ENCODE peak calls at places on chromosomes 11 and 22, in five cellular contexts. S, C, V, E and W are unnamed samples.

GRCh38 chr11:57805780-57806179 is 44.2 kb downstream of the CTNND1 start:
- DNase-seq in S (peak; percentile 50), C (no peak), V (no peak), E (no peak), W (no peak)

GRCh38 chr22:21632237-21632895 is at the start of gene CCDC116:
- DNase-seq in S (no peak), C (peak; percentile 88), V (no peak), E (peak; percentile 33), W (peak; percentile 48)

GRCh38 chr11:74683279-74683871 is 47.9 kb downstream of the CHRDL2 start:
- DNase-seq in S (no peak), C (peak; percentile 69), V (no peak), E (peak; percentile 29), W (peak; percentile 50)

GRCh38 chr11:1127664-1128162 is 30.0 kb upstream of the MUC5AC start:
- DNase-seq in S (no peak), C (no peak), V (no peak), E (no peak), W (no peak)

GRCh38 chr11:35009191-35009940 is 92.9 kb downstream of the PDHX start:
- DNase-seq in S (peak; percentile 85), C (no peak), V (no peak), E (no peak), W (no peak)

GRCh38 chr11:69472053-69472765 is 9.3 kb upstream of the LINC01488 start:
- DNase-seq in S (no peak), C (peak; percentile 70), V (no peak), E (no peak), W (no peak)

GRCh38 chr11:31824791-31825452 is 13.8 kb upstream of the PAX6 start:
- DNase-seq in S (no peak), C (no peak), V (no peak), E (no peak), W (no peak)

GRCh38 chr11:69670158-69670845 is 4.9 kb downstream of the LTO1 start:
- DNase-seq in S (peak; percentile 80), C (peak; percentile 89), V (no peak), E (peak; percentile 85), W (peak; percentile 65)

GRCh38 chr22:30763815-30764686 is 69.4 kb downstream of the OSBP2 start:
- DNase-seq in S (peak; percentile 74), C (no peak), V (no peak), E (peak; percentile 52), W (peak; percentile 69)

GRCh38 chr11:90423378-90423777 is 200.5 kb upstream of the CHORDC1 start:
- DNase-seq in S (no peak), C (no peak), V (no peak), E (no peak), W (no peak)

GRCh38 chr11:355581-356458 is 13.5 kb upstream of the B4GALNT4 start:
- DNase-seq in S (peak; percentile 90), C (peak; percentile 98), V (peak; percentile 65), E (peak; percentile 93), W (peak; percentile 83)

GRCh38 chr22:43148581-43148980 is 2.8 kb upstream of the TSPO start:
- DNase-seq in S (no peak), C (peak; percentile 88), V (no peak), E (no peak), W (no peak)

GRCh38 chr22:49448546-49448945 is 379.1 kb downstream of the BRD1 start:
- DNase-seq in S (no peak), C (no peak), V (no peak), E (no peak), W (no peak)

GRCh38 chr22:49953027-49953679 is 7.4 kb upstream of the PIM3 start:
- DNase-seq in S (peak; percentile 96), C (no peak), V (no peak), E (peak; percentile 92), W (no peak)

GRCh38 chr11:15624701-15625100 is 510.0 kb downstream of the INSC start:
- DNase-seq in S (no peak), C (no peak), V (no peak), E (no peak), W (no peak)

GRCh38 chr11:130585545-130585944 is 137.1 kb downstream of the ADAMTS15 start:
- DNase-seq in S (no peak), C (no peak), V (no peak), E (no peak), W (no peak)

GRCh38 chr11:125345706-125346561 is 150.1 kb downstream of the FEZ1 start:
- DNase-seq in S (peak; percentile 77), C (peak; percentile 78), V (peak; percentile 1), E (peak; percentile 76), W (peak; percentile 67)

GRCh38 chr11:111538407-111539114 is 2.0 kb upstream of the LAYN start:
- DNase-seq in S (no peak), C (no peak), V (no peak), E (no peak), W (no peak)

GRCh38 chr11:14322510-14322909 is 36.5 kb downstream of the RRAS2 start:
- DNase-seq in S (no peak), C (no peak), V (no peak), E (no peak), W (no peak)

GRCh38 chr22:50115693-50116092 is 25.9 kb downstream of the MOV10L1 start:
- DNase-seq in S (no peak), C (no peak), V (no peak), E (no peak), W (no peak)

GRCh38 chr22:32411388-32411787 is 659 bp downstream of the RTCB start:
- DNase-seq in S (no peak), C (no peak), V (no peak), E (no peak), W (no peak)

GRCh38 chr11:35723493-35724284 is 61.1 kb downstream of the TRIM44 start:
- DNase-seq in S (no peak), C (no peak), V (no peak), E (no peak), W (no peak)

GRCh38 chr22:44707752-44708151 is 5.7 kb downstream of the PRR5 start:
- DNase-seq in S (no peak), C (no peak), V (no peak), E (no peak), W (no peak)

GRCh38 chr11:45741582-45741981 is 63.4 kb upstream of the SLC35C1 start:
- DNase-seq in S (no peak), C (no peak), V (no peak), E (no peak), W (no peak)

GRCh38 chr11:45737056-45737455 is 67.9 kb upstream of the SLC35C1 start:
- DNase-seq in S (no peak), C (no peak), V (no peak), E (no peak), W (no peak)

GRCh38 chr11:45739866-45740265 is 65.1 kb upstream of the SLC35C1 start:
- DNase-seq in S (no peak), C (no peak), V (no peak), E (no peak), W (no peak)

GRCh38 chr11:45743556-45744468 is 61.1 kb upstream of the SLC35C1 start:
- DNase-seq in S (no peak), C (no peak), V (no peak), E (no peak), W (no peak)

GRCh38 chr11:45741032-45741431 is 63.9 kb upstream of the SLC35C1 start:
- DNase-seq in S (no peak), C (no peak), V (no peak), E (no peak), W (no peak)
- H3K4me3 ChIP-seq in S (no peak overlapping the region), C (no peak overlapping the region), V (no peak overlapping the region), E (no peak overlapping the region), W (no peak overlapping the region)

GRCh38 chr11:12707500-12707880 is 33.3 kb downstream of the TEAD1 start:
- DNase-seq in S (no peak), C (no peak), V (no peak), E (no peak), W (no peak)
- H3K27ac ChIP-seq in S (no peak overlapping the region), C (no peak overlapping the region), V (no peak overlapping the region), E (no peak overlapping the region), W (no peak overlapping the region)

GRCh38 chr11:129145276-129145675 is 46.8 kb downstream of the ARHGAP32 start:
- DNase-seq in S (no peak), C (no peak), V (no peak), E (no peak), W (no peak)
- TF ChIP-seq POLR2A in S (no peak), C (no peak), V (no peak), E (no peak), W (no peak)

DNA sequence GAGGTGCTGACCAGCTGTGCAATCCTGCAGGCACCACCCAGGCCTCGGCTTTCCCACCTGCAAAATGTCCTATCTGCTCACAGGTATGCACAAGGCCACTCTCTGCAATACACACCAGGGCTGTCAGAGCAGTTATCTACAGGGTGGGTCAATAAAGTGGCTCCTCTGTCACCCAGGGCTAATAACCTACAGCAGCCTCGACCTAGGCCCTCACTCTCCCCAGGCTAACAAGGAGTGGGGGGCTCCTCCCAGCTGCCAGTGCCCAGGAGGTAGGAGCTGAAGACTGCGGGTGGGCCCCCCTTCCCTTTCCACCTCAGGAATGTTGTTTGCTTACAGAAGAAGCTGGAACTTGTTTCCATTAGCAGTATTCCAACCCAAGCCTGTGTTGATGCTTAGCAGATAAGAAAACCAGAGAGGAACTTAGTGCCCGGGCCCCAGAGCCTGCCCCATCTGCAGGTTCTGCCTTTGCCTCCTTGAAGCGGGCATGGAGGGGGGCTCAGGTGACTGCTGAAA is 26.8 kb downstream of the MYH9 start:
- DNase-seq in S (no peak), C (no peak), V (no peak), E (no peak), W (no peak)
- H3K4me3 ChIP-seq in S (no peak overlapping the region), C (no peak overlapping the region), V (peak overlapping the region; percentile 21), E (peak overlapping the region; percentile 3), W (no peak overlapping the region)

DNA sequence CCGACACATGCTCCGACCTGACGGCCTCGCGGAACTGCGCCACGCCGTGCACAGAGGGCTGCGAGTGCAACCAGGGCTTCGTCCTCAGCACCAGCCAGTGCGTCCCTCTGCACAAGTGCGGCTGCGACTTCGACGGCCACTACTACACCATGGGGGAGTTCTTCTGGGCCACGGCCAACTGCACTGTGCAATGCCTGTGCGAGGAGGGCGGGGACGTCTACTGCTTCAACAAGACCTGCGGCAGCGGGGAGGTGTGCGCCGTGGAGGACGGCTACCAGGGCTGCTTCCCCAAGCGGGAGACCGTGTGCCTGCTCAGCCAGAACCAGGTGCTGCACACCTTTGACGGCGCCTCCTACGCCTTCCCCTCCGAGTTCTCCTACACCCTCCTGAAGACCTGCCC is 26.8 kb downstream of the TECTA start:
- DNase-seq in S (no peak), C (no peak), V (no peak), E (no peak), W (no peak)
- H3K27ac ChIP-seq in S (no peak overlapping the region), C (no peak overlapping the region), V (no peak overlapping the region), E (no peak overlapping the region), W (no peak overlapping the region)

DNA sequence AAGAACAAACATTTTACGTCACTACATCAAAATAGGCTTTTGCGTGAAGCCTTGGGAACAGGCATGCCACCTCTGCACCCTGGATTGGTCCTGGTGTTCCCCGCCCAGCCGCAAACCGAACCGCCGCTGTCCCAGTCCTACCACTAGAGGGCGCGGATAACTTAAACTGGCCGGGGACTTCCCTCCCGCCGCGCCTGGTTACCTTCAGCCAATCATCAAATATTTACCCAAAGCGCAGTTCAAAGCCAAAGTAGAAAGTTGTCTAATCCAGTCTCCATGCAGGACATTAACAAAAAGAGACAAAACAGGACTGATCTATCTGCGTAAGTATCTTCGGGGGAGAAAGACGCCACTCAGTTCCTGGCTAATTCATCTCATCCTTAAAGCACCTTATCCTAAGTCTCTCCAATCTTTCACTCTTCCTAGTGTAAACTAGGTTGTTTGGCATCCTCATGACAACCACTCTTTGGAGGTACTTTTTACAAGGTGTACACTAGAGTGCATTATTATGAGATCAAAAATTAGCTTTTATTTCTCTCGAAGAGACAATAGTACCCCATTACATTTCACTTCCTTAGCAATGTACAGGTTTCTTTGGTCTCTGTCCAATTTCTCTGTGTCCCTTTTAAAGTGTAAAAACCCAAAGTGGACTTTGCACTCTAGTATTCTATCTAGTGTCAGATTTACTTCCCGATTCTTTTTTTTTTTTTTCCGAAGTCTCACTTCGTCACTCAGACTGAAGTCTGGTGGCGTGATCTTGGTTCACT is 3.9 kb upstream of the CRY2 start:
- DNase-seq in S (peak; percentile 96), C (peak; percentile 94), V (peak; percentile 48), E (peak; percentile 96), W (peak; percentile 92)
- TF ChIP-seq POLR2A in S (peak; percentile 64), C (no peak), V (no peak), E (no peak), W (peak; percentile 12)